ENCODE peak calls at places on chromosomes 4 and X, in nine cellular contexts. N, Z, M, F, C, H, V, Q and P are unnamed samples.

GRCh38 chrX:15988661-15989603 is 134.3 kb upstream of the AP1S2 start:
- DNase-seq in C (no peak), F (no peak), Z (no peak), N (no peak), M (peak; percentile 15), V (peak; percentile 2), Q (no peak), H (no peak), P (no peak)

GRCh38 chrX:57595381-57595811 is 3.6 kb downstream of the ZXDB start:
- DNase-seq in M (no peak), Q (no peak), C (no peak), Z (no peak), V (peak; percentile 28), H (peak; percentile 51), N (no peak), F (no peak), P (no peak)

GRCh38 chrX:43970528-43970927 is 2.7 kb downstream of the NDP start:
- DNase-seq in Q (no peak), H (no peak), F (no peak), Z (no peak), N (no peak), M (no peak), C (no peak), V (peak; percentile 14), P (no peak)

GRCh38 chr4:137474711-137475301 is 57.5 kb downstream of the PCDH18 start:
- DNase-seq in Q (no peak), V (no peak), M (peak; percentile 76), Z (no peak), F (no peak), C (no peak), H (no peak), N (no peak), P (no peak)

GRCh38 chrX:40632199-40632598 is 9.0 kb downstream of the MPC1L start:
- DNase-seq in N (no peak), Q (no peak), C (no peak), H (no peak), M (no peak), F (no peak), Z (no peak), V (no peak), P (no peak)

GRCh38 chr4:176538217-176538925 is 218.6 kb downstream of the SPCS3 start:
- DNase-seq in F (no peak), Q (no peak), V (peak; percentile 46), Z (no peak), H (no peak), M (no peak), N (no peak), C (no peak), P (no peak)

GRCh38 chr4:108519911-108520310 is 100.5 kb upstream of the RPL34 start:
- DNase-seq in H (no peak), Q (no peak), V (no peak), F (no peak), C (no peak), M (no peak), N (no peak), Z (no peak), P (no peak)

GRCh38 chrX:31550169-31550568 is 478.3 kb upstream of the FTHL17 start:
- DNase-seq in H (no peak), Z (no peak), F (no peak), V (no peak), M (no peak), C (no peak), Q (no peak), N (no peak), P (no peak)

GRCh38 chrX:9494806-9495205 is 29.9 kb downstream of the TBL1X start:
- DNase-seq in F (no peak), H (no peak), N (no peak), V (peak; percentile 12), C (no peak), Z (no peak), Q (no peak), M (peak; percentile 43), P (no peak)

GRCh38 chr4:3233391-3234071 is 15.4 kb upstream of the MSANTD1 start:
- DNase-seq in H (no peak), C (no peak), F (no peak), M (no peak), Q (no peak), N (no peak), Z (no peak), V (no peak), P (no peak)

GRCh38 chrX:10756365-10756915 is 136.1 kb upstream of the MID1 start:
- DNase-seq in C (no peak), H (peak; percentile 51), N (no peak), V (peak; percentile 76), Z (peak; percentile 68), Q (no peak), M (peak; percentile 44), F (no peak), P (no peak)

GRCh38 chr4:70747874-70748273 is 26.1 kb downstream of the RUFY3 start:
- DNase-seq in Z (no peak), C (no peak), V (no peak), F (no peak), H (no peak), Q (no peak), M (no peak), N (no peak), P (no peak)

GRCh38 chr4:175827510-175827909 is 15.4 kb upstream of the GPM6A start:
- DNase-seq in M (no peak), N (no peak), F (no peak), Z (no peak), C (no peak), Q (no peak), H (no peak), V (no peak), P (no peak)

GRCh38 chr4:163092093-163092492 is 74.6 kb downstream of the NAF1 start:
- DNase-seq in Q (no peak), M (no peak), V (no peak), Z (no peak), N (no peak), F (no peak), C (no peak), H (no peak), P (no peak)

GRCh38 chr4:123443401-123444297 is 47.1 kb downstream of the SPRY1 start:
- DNase-seq in V (no peak), N (no peak), C (no peak), Q (no peak), H (peak; percentile 69), M (no peak), Z (no peak), F (peak; percentile 20), P (no peak)

GRCh38 chr4:2948895-2949781 is 14.1 kb downstream of the NOP14 start:
- DNase-seq in Q (no peak), Z (no peak), M (peak; percentile 57), N (peak; percentile 52), C (peak; percentile 55), V (peak; percentile 41), F (no peak), H (peak; percentile 81), P (peak; percentile 46)

GRCh38 chr4:113537183-113537977 is 224.2 kb downstream of the CAMK2D start:
- DNase-seq in N (no peak), H (no peak), Q (no peak), C (no peak), V (no peak), Z (no peak), F (no peak), M (no peak), P (no peak)

GRCh38 chr4:6221851-6222760 is 21.8 kb upstream of the JAKMIP1 start:
- DNase-seq in Z (no peak), H (peak; percentile 70), C (peak; percentile 86), V (no peak), F (no peak), M (peak; percentile 86), N (peak; percentile 15), Q (peak; percentile 69), P (no peak)

DNA sequence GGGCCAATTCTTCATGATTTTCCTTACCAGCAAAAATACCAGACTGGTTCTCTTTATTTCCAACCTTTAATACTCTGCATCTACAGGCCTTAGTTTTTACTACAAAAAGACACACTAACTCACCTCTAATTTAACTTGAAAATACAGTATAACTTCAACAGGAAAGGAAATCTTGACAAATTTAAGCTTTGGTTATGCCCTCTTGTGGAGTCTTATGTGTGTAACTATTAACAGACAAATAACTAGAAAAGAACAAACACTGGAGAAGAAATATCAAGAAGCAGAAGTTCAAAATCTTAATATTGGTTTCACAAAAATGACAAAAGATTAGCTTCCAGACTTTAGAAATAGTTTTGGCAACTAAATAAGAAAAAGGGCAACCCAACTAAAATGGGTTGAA is 33.0 kb downstream of the PPA2 start:
- DNase-seq in M (no peak), Q (no peak), H (no peak), F (no peak), N (no peak), Z (no peak), V (no peak), C (no peak), P (no peak)
- TF ChIP-seq CTCF in M (no peak), Q (no peak), H (no peak), F (no peak), N (no peak), Z (no peak), V (no peak), C (no peak), P (no peak)

GRCh38 chr4:131430302-131430701 is 1718.8 kb upstream of the PCDH10 start:
- DNase-seq in Z (no peak), N (no peak), H (no peak), C (no peak), V (peak; percentile 7), M (no peak), F (peak; percentile 40), Q (no peak), P (no peak)
- TF ChIP-seq CTCF in Z (peak; percentile 2), N (no peak), H (no peak), C (no peak), V (no peak), M (no peak), F (peak; percentile 60), Q (peak; percentile 9), P (peak; percentile 6)

DNA sequence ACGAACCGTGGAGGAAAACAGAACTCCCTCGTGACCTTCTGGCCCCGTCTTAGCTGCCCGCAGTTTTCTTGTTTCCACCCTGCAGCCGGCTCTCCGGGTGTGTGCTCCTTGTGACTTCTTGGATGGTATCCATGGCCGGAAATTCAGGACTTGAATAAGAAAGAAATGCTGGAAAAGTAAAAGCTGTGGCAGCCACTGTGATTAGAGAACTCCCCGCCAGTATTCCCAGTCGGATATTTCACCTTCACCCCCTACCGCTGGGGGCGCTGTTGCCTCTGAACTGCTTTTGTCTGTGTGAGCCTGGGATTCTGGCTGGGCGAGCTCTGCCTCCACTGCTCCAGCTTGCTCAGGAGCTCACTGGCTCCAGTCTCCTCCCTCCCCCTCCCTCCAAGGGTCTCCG is 41.5 kb upstream of the CYP4V2 start:
- DNase-seq in C (no peak), M (peak; percentile 52), Z (no peak), Q (peak; percentile 87), V (peak; percentile 53), N (no peak), F (peak; percentile 30), H (peak; percentile 66), P (no peak)
- TF ChIP-seq CTCF in C (peak; percentile 44), M (peak; percentile 61), Z (no peak), Q (peak; percentile 49), V (peak; percentile 11), N (peak; percentile 43), F (peak; percentile 64), H (no peak), P (no peak)

DNA sequence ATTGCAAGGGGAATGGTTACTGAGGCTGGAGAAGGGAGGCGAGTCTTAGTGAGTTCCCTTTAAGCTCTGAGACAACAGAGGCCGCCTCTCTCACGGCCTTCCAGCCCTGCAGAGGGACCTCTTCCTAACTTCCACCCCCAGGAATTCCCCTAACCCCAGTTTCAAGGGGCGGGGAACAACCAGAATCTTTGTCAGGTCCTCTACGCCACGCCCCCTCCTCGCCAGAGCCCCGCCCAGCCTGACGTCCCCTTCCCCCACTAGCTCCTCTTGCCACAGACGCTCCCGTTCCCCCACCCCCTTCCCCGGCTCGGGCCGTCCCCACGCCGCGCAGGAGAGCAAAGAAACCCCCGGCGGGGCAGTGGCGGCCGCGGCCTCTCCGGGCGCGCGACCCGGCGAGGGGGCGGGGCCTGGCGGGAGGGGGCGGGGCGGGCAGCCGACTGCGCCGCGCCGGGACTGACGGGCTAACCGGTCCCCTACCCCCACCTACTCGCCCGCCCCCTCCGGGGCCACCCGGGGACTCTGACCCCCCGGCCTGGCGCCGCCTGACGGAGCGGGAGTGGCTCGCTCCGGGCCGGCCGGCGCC is 12.2 kb upstream of the TMEM156 start:
- DNase-seq in Z (peak; percentile 98), F (peak; percentile 89), N (peak; percentile 90), Q (peak; percentile 98), M (peak; percentile 95), H (peak; percentile 97), V (peak; percentile 95), C (peak; percentile 90), P (peak; percentile 49)
- TF ChIP-seq CTCF in Z (no peak), F (peak; percentile 12), N (no peak), Q (no peak), M (no peak), H (no peak), V (no peak), C (no peak), P (no peak)